ENCODE peak calls at places on chromosomes 11 and 22, in six cellular contexts. A, X, B, P, C and G are unnamed samples.

GRCh38 chr11:35389897-35390462 is 29.4 kb downstream of the SLC1A2 start:
- DNase-seq in A (no peak), X (no peak), B (peak), P (no peak), C (no peak), G (no peak)

GRCh38 chr11:75380716-75381420 is 18.4 kb upstream of the RPS3 start:
- DNase-seq in A (no peak), X (no peak), B (no peak), P (no peak), C (no peak), G (no peak)

GRCh38 chr22:24694971-24695928 is 79.3 kb downstream of the PIWIL3 start:
- DNase-seq in A (no peak), X (no peak), B (no peak), P (no peak), C (peak), G (no peak)

GRCh38 chr11:34342008-34342533 is 15.7 kb downstream of the ABTB2 start:
- DNase-seq in A (peak), X (no peak), B (no peak), P (no peak), C (peak), G (no peak)

GRCh38 chr11:78223320-78223954 is 34.7 kb downstream of the USP35 start:
- DNase-seq in A (no peak), X (no peak), B (no peak), P (no peak), C (no peak), G (no peak)

GRCh38 chr22:43884600-43885318 is 7.1 kb downstream of the PNPLA5 start:
- DNase-seq in A (no peak), X (no peak), B (no peak), P (peak), C (peak), G (no peak)

GRCh38 chr11:61972112-61972795 is 4.8 kb upstream of the FTH1 start:
- DNase-seq in A (no peak), X (no peak), B (no peak), P (no peak), C (peak), G (peak)

GRCh38 chr11:104372111-104372510 is 208.2 kb upstream of the PDGFD start:
- DNase-seq in A (no peak), X (no peak), B (no peak), P (no peak), C (no peak), G (no peak)

GRCh38 chr11:65216830-65217229 is 35.1 kb downstream of the CAPN1 start:
- DNase-seq in A (no peak), X (no peak), B (no peak), P (no peak), C (no peak), G (no peak)

GRCh38 chr11:1565173-1565903 is 6.7 kb downstream of the DUSP8 start:
- DNase-seq in A (no peak), X (no peak), B (no peak), P (no peak), C (no peak), G (no peak)

GRCh38 chr11:92852203-92852602 is 117.2 kb upstream of the MTNR1B start:
- DNase-seq in A (no peak), X (no peak), B (no peak), P (no peak), C (no peak), G (no peak)

GRCh38 chr22:44957267-44957905 is 52.4 kb downstream of the PHF21B start:
- DNase-seq in A (no peak), X (no peak), B (no peak), P (no peak), C (peak), G (no peak)